ENCODE peak calls at places on chromosomes 5 and 9, in ten cellular contexts. One of them, this sample, is unnamed.

GRCh38 chr5:19777363-19777762 is 210.6 kb downstream of the CDH18 start:
- DNase-seq in fibroblast of lung: no peak
- DNase-seq in chondrocyte: no peak
- DNase-seq in kidney tubule cell: no peak
- DNase-seq in AG08395: no peak
- DNase-seq in sciatic nerve: no peak
- DNase-seq in EH: no peak
- DNase-seq in HEK293T: no peak
- DNase-seq in fibroblast of mammary gland: no peak
- DNase-seq in IMR-90: no peak
- DNase-seq in this sample: no peak

GRCh38 chr9:7145361-7146069 is 387.7 kb downstream of the KDM4C start:
- DNase-seq in fibroblast of mammary gland: no peak
- DNase-seq in fibroblast of lung: no peak
- DNase-seq in sciatic nerve: no peak
- DNase-seq in HEK293T: no peak
- DNase-seq in chondrocyte: no peak
- DNase-seq in kidney tubule cell: no peak
- DNase-seq in IMR-90: peak; percentile 66
- DNase-seq in AG08395: no peak
- DNase-seq in EH: peak; percentile 12
- DNase-seq in this sample: no peak

GRCh38 chr5:108216890-108217289 is 165.0 kb downstream of the FBXL17 start:
- DNase-seq in sciatic nerve: no peak
- DNase-seq in HEK293T: no peak
- DNase-seq in fibroblast of mammary gland: peak; percentile 63
- DNase-seq in AG08395: no peak
- DNase-seq in chondrocyte: no peak
- DNase-seq in IMR-90: peak; percentile 65
- DNase-seq in fibroblast of lung: peak; percentile 38
- DNase-seq in kidney tubule cell: peak; percentile 37
- DNase-seq in EH: peak; percentile 60
- DNase-seq in this sample: peak; percentile 22

GRCh38 chr9:93080406-93080805 is 15.6 kb upstream of the CARD19 start:
- DNase-seq in IMR-90: no peak
- DNase-seq in AG08395: no peak
- DNase-seq in chondrocyte: peak; percentile 53
- DNase-seq in sciatic nerve: peak; percentile 39
- DNase-seq in EH: no peak
- DNase-seq in kidney tubule cell: no peak
- DNase-seq in HEK293T: no peak
- DNase-seq in fibroblast of mammary gland: no peak
- DNase-seq in fibroblast of lung: no peak
- DNase-seq in this sample: no peak

GRCh38 chr9:113501129-113501686 is 37.7 kb downstream of the RGS3 start:
- DNase-seq in sciatic nerve: no peak
- DNase-seq in chondrocyte: peak; percentile 53
- DNase-seq in AG08395: no peak
- DNase-seq in fibroblast of mammary gland: no peak
- DNase-seq in EH: no peak
- DNase-seq in IMR-90: no peak
- DNase-seq in HEK293T: no peak
- DNase-seq in kidney tubule cell: no peak
- DNase-seq in fibroblast of lung: no peak
- DNase-seq in this sample: no peak

GRCh38 chr5:177553671-177554429 is 513 bp downstream of the FAM193B start:
- DNase-seq in fibroblast of mammary gland: no peak
- DNase-seq in AG08395: peak; percentile 45
- DNase-seq in HEK293T: peak; percentile 71
- DNase-seq in EH: peak; percentile 26
- DNase-seq in sciatic nerve: peak; percentile 80
- DNase-seq in chondrocyte: no peak
- DNase-seq in fibroblast of lung: no peak
- DNase-seq in IMR-90: no peak
- DNase-seq in kidney tubule cell: peak; percentile 31
- DNase-seq in this sample: peak; percentile 76

GRCh38 chr9:85451680-85452079 is 290.1 kb downstream of the AGTPBP1 start:
- DNase-seq in chondrocyte: no peak
- DNase-seq in EH: no peak
- DNase-seq in fibroblast of lung: no peak
- DNase-seq in AG08395: no peak
- DNase-seq in IMR-90: no peak
- DNase-seq in HEK293T: no peak
- DNase-seq in kidney tubule cell: no peak
- DNase-seq in sciatic nerve: no peak
- DNase-seq in fibroblast of mammary gland: no peak
- DNase-seq in this sample: no peak

GRCh38 chr5:150615141-150615699 is 25.2 kb upstream of the SYNPO start:
- DNase-seq in sciatic nerve: no peak
- DNase-seq in fibroblast of lung: peak; percentile 29
- DNase-seq in chondrocyte: no peak
- DNase-seq in kidney tubule cell: peak; percentile 23
- DNase-seq in IMR-90: peak; percentile 64
- DNase-seq in AG08395: peak; percentile 71
- DNase-seq in EH: peak; percentile 51
- DNase-seq in HEK293T: no peak
- DNase-seq in fibroblast of mammary gland: peak; percentile 63
- DNase-seq in this sample: no peak

GRCh38 chr5:33311893-33312292 is 128.9 kb upstream of the TARS1 start:
- DNase-seq in HEK293T: no peak
- DNase-seq in chondrocyte: no peak
- DNase-seq in kidney tubule cell: peak; percentile 96
- DNase-seq in fibroblast of mammary gland: peak; percentile 100
- DNase-seq in fibroblast of lung: peak; percentile 93
- DNase-seq in AG08395: peak; percentile 78
- DNase-seq in EH: peak; percentile 96
- DNase-seq in IMR-90: peak; percentile 99
- DNase-seq in sciatic nerve: no peak
- DNase-seq in this sample: peak; percentile 67

GRCh38 chr9:34163439-34163838 is 15.4 kb upstream of the UBAP1 start:
- DNase-seq in EH: peak; percentile 39
- DNase-seq in AG08395: no peak
- DNase-seq in kidney tubule cell: peak; percentile 39
- DNase-seq in chondrocyte: no peak
- DNase-seq in fibroblast of mammary gland: peak; percentile 87
- DNase-seq in fibroblast of lung: no peak
- DNase-seq in HEK293T: no peak
- DNase-seq in IMR-90: peak; percentile 32
- DNase-seq in sciatic nerve: peak; percentile 31
- DNase-seq in this sample: peak; percentile 67

GRCh38 chr9:111431684-111432083 is 52.5 kb downstream of the ECPAS start:
- DNase-seq in chondrocyte: no peak
- DNase-seq in IMR-90: peak; percentile 28
- DNase-seq in fibroblast of mammary gland: peak; percentile 34
- DNase-seq in sciatic nerve: no peak
- DNase-seq in EH: no peak
- DNase-seq in AG08395: no peak
- DNase-seq in fibroblast of lung: peak; percentile 6
- DNase-seq in kidney tubule cell: no peak
- DNase-seq in HEK293T: no peak
- DNase-seq in this sample: no peak

GRCh38 chr9:92325991-92326500 is 293 bp downstream of the CENPP start:
- DNase-seq in HEK293T: no peak
- DNase-seq in sciatic nerve: no peak
- DNase-seq in fibroblast of lung: peak; percentile 7
- DNase-seq in EH: no peak
- DNase-seq in chondrocyte: peak; percentile 93
- DNase-seq in fibroblast of mammary gland: peak; percentile 15
- DNase-seq in kidney tubule cell: no peak
- DNase-seq in IMR-90: peak; percentile 2
- DNase-seq in AG08395: peak; percentile 4
- DNase-seq in this sample: peak; percentile 56

GRCh38 chr9:124800306-124801259 is 23.6 kb downstream of the OLFML2A start:
- DNase-seq in sciatic nerve: no peak
- DNase-seq in chondrocyte: no peak
- DNase-seq in fibroblast of mammary gland: peak; percentile 24
- DNase-seq in AG08395: peak; percentile 42
- DNase-seq in EH: no peak
- DNase-seq in fibroblast of lung: peak; percentile 61
- DNase-seq in kidney tubule cell: no peak
- DNase-seq in IMR-90: peak; percentile 47
- DNase-seq in HEK293T: no peak
- DNase-seq in this sample: peak; percentile 52

GRCh38 chr5:31235381-31235780 is 41.9 kb downstream of the CDH6 start:
- DNase-seq in kidney tubule cell: peak; percentile 62
- DNase-seq in AG08395: no peak
- DNase-seq in chondrocyte: no peak
- DNase-seq in IMR-90: peak; percentile 49
- DNase-seq in EH: peak; percentile 11
- DNase-seq in fibroblast of lung: no peak
- DNase-seq in HEK293T: no peak
- DNase-seq in fibroblast of mammary gland: no peak
- DNase-seq in sciatic nerve: no peak
- DNase-seq in this sample: no peak

GRCh38 chr5:52989025-52989780 is at the start of gene ITGA2:
- DNase-seq in kidney tubule cell: peak; percentile 83
- DNase-seq in fibroblast of lung: peak; percentile 47
- DNase-seq in AG08395: peak; percentile 55
- DNase-seq in EH: peak; percentile 60
- DNase-seq in IMR-90: peak; percentile 40
- DNase-seq in fibroblast of mammary gland: peak; percentile 31
- DNase-seq in sciatic nerve: peak; percentile 66
- DNase-seq in HEK293T: peak; percentile 68
- DNase-seq in chondrocyte: peak; percentile 83
- DNase-seq in this sample: peak; percentile 86

GRCh38 chr9:128409998-128410397 is 10.7 kb upstream of the CERCAM start:
- DNase-seq in EH: peak; percentile 41
- DNase-seq in chondrocyte: no peak
- DNase-seq in fibroblast of mammary gland: peak; percentile 51
- DNase-seq in HEK293T: peak; percentile 30
- DNase-seq in AG08395: peak; percentile 38
- DNase-seq in fibroblast of lung: peak; percentile 25
- DNase-seq in IMR-90: no peak
- DNase-seq in kidney tubule cell: no peak
- DNase-seq in sciatic nerve: no peak
- DNase-seq in this sample: no peak

GRCh38 chr5:60597570-60597969 is 102.4 kb downstream of the DEPDC1B start:
- DNase-seq in fibroblast of lung: peak; percentile 43
- DNase-seq in IMR-90: no peak
- DNase-seq in sciatic nerve: no peak
- DNase-seq in fibroblast of mammary gland: no peak
- DNase-seq in chondrocyte: no peak
- DNase-seq in AG08395: no peak
- DNase-seq in kidney tubule cell: no peak
- DNase-seq in EH: no peak
- DNase-seq in HEK293T: no peak
- DNase-seq in this sample: no peak

GRCh38 chr9:83932001-83932400 is 10.8 kb upstream of the KIF27 start:
- DNase-seq in IMR-90: no peak
- DNase-seq in fibroblast of mammary gland: no peak
- DNase-seq in HEK293T: no peak
- DNase-seq in kidney tubule cell: no peak
- DNase-seq in sciatic nerve: no peak
- DNase-seq in fibroblast of lung: no peak
- DNase-seq in chondrocyte: no peak
- DNase-seq in AG08395: no peak
- DNase-seq in EH: no peak
- DNase-seq in this sample: no peak

GRCh38 chr9:115379719-115380118 is 261.8 kb upstream of the TNC start:
- DNase-seq in fibroblast of lung: no peak
- DNase-seq in AG08395: no peak
- DNase-seq in sciatic nerve: no peak
- DNase-seq in IMR-90: no peak
- DNase-seq in kidney tubule cell: no peak
- DNase-seq in fibroblast of mammary gland: no peak
- DNase-seq in HEK293T: no peak
- DNase-seq in EH: no peak
- DNase-seq in chondrocyte: no peak
- DNase-seq in this sample: no peak

GRCh38 chr9:27054125-27054524 is 48.7 kb upstream of the LRRC19 start:
- DNase-seq in EH: no peak
- DNase-seq in HEK293T: no peak
- DNase-seq in IMR-90: no peak
- DNase-seq in AG08395: no peak
- DNase-seq in fibroblast of mammary gland: no peak
- DNase-seq in chondrocyte: no peak
- DNase-seq in sciatic nerve: no peak
- DNase-seq in kidney tubule cell: no peak
- DNase-seq in fibroblast of lung: no peak
- DNase-seq in this sample: no peak

GRCh38 chr5:57172466-57172961 is 1.3 kb upstream of the GPBP1 start:
- DNase-seq in HEK293T: no peak
- DNase-seq in AG08395: no peak
- DNase-seq in sciatic nerve: no peak
- DNase-seq in EH: peak; percentile 28
- DNase-seq in kidney tubule cell: peak; percentile 45
- DNase-seq in chondrocyte: no peak
- DNase-seq in fibroblast of lung: peak; percentile 43
- DNase-seq in fibroblast of mammary gland: no peak
- DNase-seq in IMR-90: no peak
- DNase-seq in this sample: peak; percentile 43

GRCh38 chr5:113293613-113294340 is 141.0 kb downstream of the TSSK1B start:
- DNase-seq in IMR-90: peak; percentile 45
- DNase-seq in fibroblast of lung: peak; percentile 55
- DNase-seq in sciatic nerve: no peak
- DNase-seq in HEK293T: no peak
- DNase-seq in AG08395: peak; percentile 32
- DNase-seq in fibroblast of mammary gland: peak; percentile 40
- DNase-seq in kidney tubule cell: peak; percentile 42
- DNase-seq in EH: peak; percentile 11
- DNase-seq in chondrocyte: no peak
- DNase-seq in this sample: peak; percentile 42

GRCh38 chr9:137690939-137691647 is 72.3 kb downstream of the EHMT1 start:
- DNase-seq in AG08395: no peak
- DNase-seq in sciatic nerve: no peak
- DNase-seq in HEK293T: no peak
- DNase-seq in fibroblast of lung: no peak
- DNase-seq in IMR-90: no peak
- DNase-seq in kidney tubule cell: no peak
- DNase-seq in chondrocyte: peak; percentile 33
- DNase-seq in EH: no peak
- DNase-seq in fibroblast of mammary gland: no peak
- DNase-seq in this sample: no peak

GRCh38 chr5:1871441-1871840 is 11.3 kb downstream of the IRX4 start:
- DNase-seq in fibroblast of mammary gland: no peak
- DNase-seq in HEK293T: no peak
- DNase-seq in fibroblast of lung: no peak
- DNase-seq in AG08395: no peak
- DNase-seq in chondrocyte: no peak
- DNase-seq in sciatic nerve: no peak
- DNase-seq in EH: no peak
- DNase-seq in IMR-90: no peak
- DNase-seq in kidney tubule cell: no peak
- DNase-seq in this sample: no peak

GRCh38 chr9:5488616-5489015 is 21.7 kb upstream of the PDCD1LG2 start:
- DNase-seq in chondrocyte: no peak
- DNase-seq in IMR-90: peak; percentile 23
- DNase-seq in EH: no peak
- DNase-seq in fibroblast of lung: no peak
- DNase-seq in HEK293T: no peak
- DNase-seq in kidney tubule cell: peak; percentile 49
- DNase-seq in fibroblast of mammary gland: no peak
- DNase-seq in sciatic nerve: no peak
- DNase-seq in AG08395: no peak
- DNase-seq in this sample: no peak

GRCh38 chr5:74415695-74416102 is 224.8 kb downstream of the ENC1 start:
- DNase-seq in fibroblast of mammary gland: no peak
- DNase-seq in sciatic nerve: no peak
- DNase-seq in HEK293T: no peak
- DNase-seq in kidney tubule cell: no peak
- DNase-seq in IMR-90: no peak
- DNase-seq in fibroblast of lung: no peak
- DNase-seq in AG08395: no peak
- DNase-seq in EH: no peak
- DNase-seq in chondrocyte: no peak
- DNase-seq in this sample: no peak

GRCh38 chr5:81183811-81184748 is 49.0 kb upstream of the CKMT2 start:
- DNase-seq in sciatic nerve: no peak
- DNase-seq in fibroblast of lung: no peak
- DNase-seq in EH: peak; percentile 9
- DNase-seq in chondrocyte: no peak
- DNase-seq in AG08395: no peak
- DNase-seq in HEK293T: peak; percentile 28
- DNase-seq in IMR-90: no peak
- DNase-seq in kidney tubule cell: no peak
- DNase-seq in fibroblast of mammary gland: no peak
- DNase-seq in this sample: no peak

GRCh38 chr9:69293186-69293585 is 31.8 kb upstream of the ENTREP1 start:
- DNase-seq in fibroblast of lung: no peak
- DNase-seq in fibroblast of mammary gland: no peak
- DNase-seq in chondrocyte: no peak
- DNase-seq in EH: no peak
- DNase-seq in IMR-90: no peak
- DNase-seq in sciatic nerve: no peak
- DNase-seq in AG08395: no peak
- DNase-seq in kidney tubule cell: peak; percentile 22
- DNase-seq in HEK293T: no peak
- DNase-seq in this sample: no peak